ENCODE peak calls at places on chromosomes 13 and 19, in four cellular contexts. One of them, this sample, is unnamed.
A peak's percentile ranks its signal among the peaks of the same experiment; 100 is the strongest.

GRCh38 chr19:6100284-6100915 is 9.9 kb downstream of the RFX2 start:
- DNase-seq in HepG2: no peak
- DNase-seq in K562: peak; percentile 41
- DNase-seq in GM12878: no peak
- DNase-seq in this sample: no peak

GRCh38 chr19:37990362-37990761 is 83.4 kb downstream of the SIPA1L3 start:
- DNase-seq in K562: no peak
- DNase-seq in HepG2: no peak
- DNase-seq in GM12878: no peak
- DNase-seq in this sample: no peak

GRCh38 chr19:16258440-16258903 is 60.8 kb downstream of the AP1M1 start:
- DNase-seq in K562: peak; percentile 100
- DNase-seq in GM12878: no peak
- DNase-seq in HepG2: no peak
- DNase-seq in this sample: no peak

GRCh38 chr19:17304386-17305047 is 1.2 kb upstream of the MRPL34 start:
- DNase-seq in K562: no peak
- DNase-seq in GM12878: no peak
- DNase-seq in HepG2: no peak
- DNase-seq in this sample: no peak

GRCh38 chr13:58960909-58961308 is 1202.8 kb downstream of the DIAPH3 start:
- DNase-seq in GM12878: no peak
- DNase-seq in K562: no peak
- DNase-seq in HepG2: peak; percentile 9
- DNase-seq in this sample: no peak

GRCh38 chr19:11504502-11505031 is 1.1 kb downstream of the ZNF653 start:
- DNase-seq in HepG2: no peak
- DNase-seq in K562: no peak
- DNase-seq in GM12878: no peak
- DNase-seq in this sample: no peak

GRCh38 chr13:35832551-35832950 is 298.6 kb downstream of the DCLK1 start:
- DNase-seq in HepG2: no peak
- DNase-seq in K562: no peak
- DNase-seq in GM12878: no peak
- DNase-seq in this sample: no peak

GRCh38 chr19:19697589-19697988 is 28.9 kb downstream of the ZNF101 start:
- DNase-seq in K562: no peak
- DNase-seq in GM12878: no peak
- DNase-seq in HepG2: no peak
- DNase-seq in this sample: no peak

GRCh38 chr13:113655358-113656014 is 2.5 kb downstream of the ATP4B start:
- DNase-seq in K562: no peak
- DNase-seq in GM12878: no peak
- DNase-seq in HepG2: no peak
- DNase-seq in this sample: no peak

GRCh38 chr13:110254751-110255553 is 52.0 kb downstream of the COL4A1 start:
- DNase-seq in GM12878: no peak
- DNase-seq in HepG2: no peak
- DNase-seq in K562: no peak
- DNase-seq in this sample: peak; percentile 50

GRCh38 chr13:109610517-109610916 is 175.9 kb downstream of the IRS2 start:
- DNase-seq in K562: no peak
- DNase-seq in HepG2: no peak
- DNase-seq in GM12878: no peak
- DNase-seq in this sample: peak; percentile 59

GRCh38 chr19:13849991-13850909 is 26.7 kb upstream of the NANOS3 start:
- DNase-seq in HepG2: peak; percentile 53
- DNase-seq in GM12878: no peak
- DNase-seq in K562: peak; percentile 80
- DNase-seq in this sample: peak; percentile 88

GRCh38 chr13:23506821-23507210 is 63.4 kb upstream of the TNFRSF19 start:
- DNase-seq in GM12878: no peak
- DNase-seq in K562: no peak
- DNase-seq in HepG2: no peak
- DNase-seq in this sample: no peak

GRCh38 chr19:38862321-38863059 is 12.7 kb upstream of the HNRNPL start:
- DNase-seq in HepG2: no peak
- DNase-seq in GM12878: no peak
- DNase-seq in K562: no peak
- DNase-seq in this sample: no peak

GRCh38 chr13:110636701-110637201 is 21.4 kb downstream of the NAXD start:
- DNase-seq in HepG2: no peak
- DNase-seq in GM12878: no peak
- DNase-seq in K562: no peak
- DNase-seq in this sample: no peak

GRCh38 chr19:58562126-58563033 is 4.0 kb upstream of the UBE2M start:
- DNase-seq in GM12878: no peak
- DNase-seq in K562: no peak
- DNase-seq in HepG2: no peak
- DNase-seq in this sample: no peak

GRCh38 chr13:45300190-45300985 is 40.6 kb downstream of the TPT1 start:
- DNase-seq in GM12878: no peak
- DNase-seq in K562: no peak
- DNase-seq in HepG2: no peak
- DNase-seq in this sample: no peak

GRCh38 chr13:45301263-45301662 is 39.7 kb downstream of the TPT1 start:
- DNase-seq in GM12878: no peak
- DNase-seq in HepG2: no peak
- DNase-seq in K562: no peak
- DNase-seq in this sample: no peak

GRCh38 chr13:45306966-45307365 is 34.0 kb downstream of the TPT1 start:
- DNase-seq in HepG2: no peak
- DNase-seq in K562: no peak
- DNase-seq in GM12878: no peak
- DNase-seq in this sample: no peak

GRCh38 chr13:45303866-45304265 is 37.1 kb downstream of the TPT1 start:
- DNase-seq in HepG2: no peak
- DNase-seq in K562: no peak
- DNase-seq in GM12878: no peak
- DNase-seq in this sample: no peak

GRCh38 chr13:45305079-45305478 is 35.9 kb downstream of the TPT1 start:
- DNase-seq in HepG2: no peak
- DNase-seq in K562: no peak
- DNase-seq in GM12878: no peak
- DNase-seq in this sample: no peak
- TF ChIP-seq EP300 in HepG2: no peak
- TF ChIP-seq EP300 in K562: no peak
- TF ChIP-seq EP300 in GM12878: no peak
- TF ChIP-seq EP300 in this sample: no peak

GRCh38 chr19:56120371-56121179 is 520 bp downstream of the ZNF787 start:
- DNase-seq in K562: peak; percentile 94
- DNase-seq in HepG2: peak; percentile 86
- DNase-seq in GM12878: no peak
- DNase-seq in this sample: no peak
- TF ChIP-seq POLR2AphosphoS5 in K562: peak; percentile 49
- TF ChIP-seq POLR2AphosphoS5 in HepG2: peak; percentile 71
- TF ChIP-seq POLR2AphosphoS5 in GM12878: peak; percentile 51
- TF ChIP-seq POLR2AphosphoS5 in this sample: peak; percentile 16

DNA sequence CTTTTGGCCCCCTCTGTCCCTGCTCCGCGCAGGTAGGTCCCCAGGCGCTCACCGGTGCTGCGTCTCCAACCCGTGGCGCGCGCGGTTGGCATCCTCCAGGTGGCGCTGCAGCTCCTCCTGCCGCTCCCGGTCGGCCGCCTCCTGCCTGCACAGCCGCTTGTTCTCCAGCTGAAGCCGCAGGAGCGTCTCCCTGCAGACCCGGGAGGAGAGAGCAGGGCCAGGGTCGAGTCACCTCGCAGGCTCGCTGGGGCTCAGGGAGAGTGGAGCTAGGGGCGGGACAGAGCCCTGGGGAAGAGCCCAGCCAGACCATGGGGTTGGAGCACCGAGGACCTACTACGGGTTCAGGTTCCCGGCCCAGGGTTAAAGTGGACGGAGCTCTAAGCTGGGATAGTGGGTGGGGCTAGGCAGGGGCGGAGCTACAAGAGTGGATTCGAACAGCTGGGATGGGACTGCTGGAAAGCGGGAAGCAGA is 9.3 kb downstream of the HOOK2 start:
- DNase-seq in HepG2: peak; percentile 76
- DNase-seq in GM12878: no peak
- DNase-seq in K562: peak; percentile 49
- DNase-seq in this sample: peak; percentile 61
- TF ChIP-seq SP1 in HepG2: peak; percentile 52
- TF ChIP-seq SP1 in GM12878: no peak
- TF ChIP-seq SP1 in K562: peak; percentile 25
- TF ChIP-seq SP1 in this sample: no peak

GRCh38 chr13:41916173-41916954 is 44.5 kb downstream of the VWA8 start:
- DNase-seq in K562: no peak
- DNase-seq in HepG2: no peak
- DNase-seq in GM12878: peak; percentile 89
- DNase-seq in this sample: no peak
- TF ChIP-seq EP300 in K562: no peak
- TF ChIP-seq EP300 in HepG2: no peak
- TF ChIP-seq EP300 in GM12878: peak; percentile 99
- TF ChIP-seq EP300 in this sample: no peak

GRCh38 chr13:44211753-44212152 is 161.9 kb upstream of the SERP2 start:
- DNase-seq in HepG2: no peak
- DNase-seq in GM12878: no peak
- DNase-seq in K562: no peak
- DNase-seq in this sample: no peak

GRCh38 chr13:44210525-44210924 is 163.1 kb upstream of the SERP2 start:
- DNase-seq in GM12878: no peak
- DNase-seq in K562: no peak
- DNase-seq in HepG2: no peak
- DNase-seq in this sample: no peak

GRCh38 chr13:44207476-44207875 is 166.1 kb upstream of the SERP2 start:
- DNase-seq in HepG2: no peak
- DNase-seq in K562: no peak
- DNase-seq in GM12878: no peak
- DNase-seq in this sample: no peak

GRCh38 chr13:44212633-44213387 is 160.8 kb upstream of the SERP2 start:
- DNase-seq in GM12878: no peak
- DNase-seq in HepG2: no peak
- DNase-seq in K562: no peak
- DNase-seq in this sample: no peak

DNA sequence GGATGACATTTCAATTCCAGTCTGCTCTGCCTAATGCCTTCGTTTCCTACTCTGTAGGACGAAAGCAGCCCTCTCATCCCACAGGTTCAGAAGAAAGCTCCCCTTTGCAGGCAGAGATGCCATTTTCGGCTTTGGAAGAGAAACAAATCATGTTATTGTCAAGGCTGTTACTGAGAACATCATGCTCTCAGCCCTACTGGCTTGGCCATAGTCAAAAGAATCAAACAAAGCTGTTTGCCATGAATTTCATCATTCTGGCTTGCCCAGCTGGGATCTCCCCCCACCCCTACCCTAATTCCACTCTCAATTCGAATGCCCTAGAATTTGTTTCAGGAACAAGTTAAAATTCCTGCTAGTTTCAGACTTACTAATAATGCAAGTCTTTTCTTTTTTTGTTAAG is 162.3 kb upstream of the SERP2 start:
- DNase-seq in K562: no peak
- DNase-seq in HepG2: no peak
- DNase-seq in GM12878: no peak
- DNase-seq in this sample: no peak
- TF ChIP-seq POLR2AphosphoS5 in K562: no peak
- TF ChIP-seq POLR2AphosphoS5 in HepG2: no peak
- TF ChIP-seq POLR2AphosphoS5 in GM12878: no peak
- TF ChIP-seq POLR2AphosphoS5 in this sample: no peak

GRCh38 chr19:2170219-2170618 is 6.5 kb downstream of the DOT1L start:
- DNase-seq in K562: no peak
- DNase-seq in GM12878: no peak
- DNase-seq in HepG2: no peak
- DNase-seq in this sample: no peak
- TF ChIP-seq SP1 in K562: no peak
- TF ChIP-seq SP1 in GM12878: no peak
- TF ChIP-seq SP1 in HepG2: no peak
- TF ChIP-seq SP1 in this sample: no peak

GRCh38 chr19:485583-486236 is 10.6 kb upstream of the MADCAM1 start:
- DNase-seq in GM12878: no peak
- DNase-seq in HepG2: peak; percentile 88
- DNase-seq in K562: no peak
- DNase-seq in this sample: no peak

GRCh38 chr19:489418-490196 is 6.7 kb upstream of the MADCAM1 start:
- DNase-seq in GM12878: no peak
- DNase-seq in HepG2: peak; percentile 45
- DNase-seq in K562: no peak
- DNase-seq in this sample: peak; percentile 73

GRCh38 chr19:492091-492531 is 4.2 kb upstream of the MADCAM1 start:
- DNase-seq in HepG2: no peak
- DNase-seq in GM12878: no peak
- DNase-seq in K562: peak; percentile 71
- DNase-seq in this sample: no peak

GRCh38 chr19:491146-491741 is 5.0 kb upstream of the MADCAM1 start:
- DNase-seq in GM12878: no peak
- DNase-seq in K562: peak; percentile 72
- DNase-seq in HepG2: peak; percentile 34
- DNase-seq in this sample: no peak

GRCh38 chr19:488505-489417 is 7.5 kb upstream of the MADCAM1 start:
- DNase-seq in GM12878: peak; percentile 59
- DNase-seq in K562: peak; percentile 92
- DNase-seq in HepG2: peak; percentile 82
- DNase-seq in this sample: peak; percentile 60
- TF ChIP-seq EP300 in GM12878: no peak
- TF ChIP-seq EP300 in K562: no peak
- TF ChIP-seq EP300 in HepG2: no peak
- TF ChIP-seq EP300 in this sample: no peak

GRCh38 chr19:18470153-18470552 is 32.2 kb upstream of the ISYNA1 start:
- DNase-seq in HepG2: peak; percentile 55
- DNase-seq in GM12878: no peak
- DNase-seq in K562: peak; percentile 76
- DNase-seq in this sample: no peak

GRCh38 chr19:18468517-18468916 is 30.6 kb upstream of the ISYNA1 start:
- DNase-seq in HepG2: no peak
- DNase-seq in K562: no peak
- DNase-seq in GM12878: no peak
- DNase-seq in this sample: no peak

GRCh38 chr19:18470787-18471186 is 32.9 kb upstream of the ISYNA1 start:
- DNase-seq in HepG2: no peak
- DNase-seq in K562: no peak
- DNase-seq in GM12878: no peak
- DNase-seq in this sample: no peak

GRCh38 chr19:18468930-18469244 is 31.0 kb upstream of the ISYNA1 start:
- DNase-seq in GM12878: no peak
- DNase-seq in HepG2: no peak
- DNase-seq in K562: no peak
- DNase-seq in this sample: no peak

GRCh38 chr19:18469245-18470107 is 31.5 kb upstream of the ISYNA1 start:
- DNase-seq in GM12878: no peak
- DNase-seq in K562: peak; percentile 80
- DNase-seq in HepG2: peak; percentile 85
- DNase-seq in this sample: peak; percentile 95
- TF ChIP-seq POLR2AphosphoS5 in GM12878: no peak
- TF ChIP-seq POLR2AphosphoS5 in K562: no peak
- TF ChIP-seq POLR2AphosphoS5 in HepG2: no peak
- TF ChIP-seq POLR2AphosphoS5 in this sample: no peak

This sample was measured in H1.